ENCODE peak calls at places on chromosome 19, in ten cellular contexts. W is Peyer's patch, G is WTC11, T is hepatocyte, Z is left ventricle myocardium inferior, D is GM23338, V is lung, L is MM.1S, A is GM12865, K is nephron progenitor cell. H is an unnamed sample.

GRCh38 chr19:10655457-10656312 is 1.5 kb downstream of the ILF3 start:
- DNase-seq in Z (no peak), A (no peak), V (no peak), D (peak; percentile 40), T (peak; percentile 45), L (no peak), G (no peak), K (peak; percentile 25), W (no peak), H (no peak)

GRCh38 chr19:38079926-38080380 is 144.1 kb downstream of the DPF1 start:
- DNase-seq in D (peak; percentile 12), V (no peak), A (peak; percentile 85), L (peak; percentile 65), K (no peak), G (no peak), Z (no peak), W (no peak), T (no peak), H (no peak)

GRCh38 chr19:15417699-15418098 is 1.1 kb downstream of the AKAP8L start:
- DNase-seq in W (no peak), T (no peak), D (no peak), A (no peak), G (no peak), K (peak; percentile 41), L (no peak), V (no peak), Z (no peak), H (no peak)

GRCh38 chr19:40035996-40036395 is 20.0 kb downstream of the ZNF780B start:
- DNase-seq in W (no peak), A (no peak), V (no peak), T (no peak), K (no peak), G (no peak), Z (no peak), D (peak; percentile 4), L (no peak), H (no peak)

GRCh38 chr19:55678121-55678671 is 3.2 kb downstream of the EPN1 start:
- DNase-seq in K (no peak), Z (peak; percentile 45), W (peak; percentile 90), A (peak; percentile 97), T (no peak), V (no peak), G (no peak), L (peak; percentile 88), D (no peak), H (no peak)

GRCh38 chr19:8259142-8259921 is 48.8 kb downstream of the CD320 start:
- DNase-seq in A (no peak), K (no peak), T (no peak), D (no peak), W (no peak), V (no peak), G (no peak), Z (no peak), L (no peak), H (no peak)

GRCh38 chr19:1513492-1514294 is 874 bp upstream of the ADAMTSL5 start:
- DNase-seq in Z (peak; percentile 42), D (peak; percentile 63), V (peak; percentile 39), A (peak; percentile 63), G (peak; percentile 74), T (peak; percentile 83), L (peak; percentile 64), W (no peak), K (peak; percentile 35), H (peak; percentile 84)

GRCh38 chr19:33407716-33408115 is 34.2 kb downstream of the CEBPG start:
- DNase-seq in G (no peak), V (no peak), L (no peak), K (no peak), T (no peak), D (no peak), W (no peak), A (no peak), Z (peak; percentile 11), H (no peak)

GRCh38 chr19:52190679-52191293 is 934 bp downstream of the PPP2R1A start:
- DNase-seq in T (no peak), Z (no peak), V (peak; percentile 46), L (peak; percentile 11), W (no peak), A (peak; percentile 56), K (peak; percentile 25), D (peak; percentile 58), G (peak; percentile 38), H (no peak)

DNA sequence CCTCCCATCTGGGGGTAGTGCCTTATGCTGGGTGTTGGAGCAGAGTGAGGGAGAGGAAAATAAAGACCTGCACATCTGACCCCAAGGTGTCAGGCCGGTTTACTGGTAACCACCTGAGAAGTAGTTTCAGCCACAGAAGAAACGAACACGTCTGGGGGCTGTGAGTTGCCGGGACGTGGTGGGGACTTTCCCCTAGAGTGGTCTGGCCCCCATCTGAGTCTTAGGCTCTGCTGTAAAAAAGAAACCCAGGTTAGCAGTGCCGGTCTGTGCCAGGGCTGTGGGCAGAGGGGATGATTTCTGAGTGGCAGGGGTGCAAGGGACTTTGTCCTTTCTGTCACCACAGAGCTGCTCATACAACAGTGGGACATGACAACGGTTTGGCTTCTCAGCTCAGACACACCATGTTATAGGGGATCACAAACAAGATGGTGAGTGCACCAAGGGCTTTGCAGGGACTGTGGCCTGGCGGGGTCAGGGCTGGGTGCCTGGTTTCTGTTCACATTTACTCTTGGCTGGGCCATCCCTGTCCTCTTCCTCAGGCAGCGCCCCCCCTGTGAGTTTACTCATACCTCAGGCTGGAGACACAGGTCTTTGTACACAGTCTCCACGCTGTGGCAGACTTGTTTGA is 9.0 kb downstream of the GCDH start:
- DNase-seq in T (no peak), L (peak; percentile 96), V (no peak), D (no peak), W (no peak), K (no peak), Z (no peak), A (peak; percentile 87), G (no peak), H (no peak)
- TF ChIP-seq CTCF in T (no peak), L (peak; percentile 26), V (no peak), D (no peak), W (no peak), K (no peak), Z (no peak), A (no peak), G (no peak), H (no peak)

GRCh38 chr19:14383898-14384669 is 2.8 kb downstream of the ADGRE5 start:
- DNase-seq in W (peak; percentile 61), V (peak; percentile 60), G (no peak), A (peak; percentile 90), D (no peak), Z (no peak), L (no peak), K (no peak), T (no peak), H (no peak)

GRCh38 chr19:14385492-14385891 is 4.2 kb downstream of the ADGRE5 start:
- DNase-seq in K (no peak), L (no peak), D (no peak), T (no peak), W (no peak), A (peak; percentile 56), G (no peak), Z (no peak), V (no peak), H (no peak)

GRCh38 chr19:14383556-14383897 is 2.3 kb downstream of the ADGRE5 start:
- DNase-seq in L (no peak), A (no peak), T (no peak), V (no peak), Z (peak; percentile 65), D (no peak), W (no peak), G (no peak), K (no peak), H (no peak)

GRCh38 chr19:14378890-14379289 is 2.4 kb upstream of the ADGRE5 start:
- DNase-seq in W (no peak), D (no peak), G (no peak), A (no peak), L (no peak), V (no peak), T (no peak), Z (no peak), K (no peak), H (no peak)

GRCh38 chr19:14381689-14382474 is 638 bp downstream of the ADGRE5 start:
- DNase-seq in A (peak; percentile 85), W (peak; percentile 80), T (no peak), K (no peak), D (no peak), L (no peak), G (no peak), V (peak; percentile 65), Z (peak; percentile 37), H (no peak)
- TF ChIP-seq CTCF in A (peak; percentile 17), W (peak; percentile 18), T (no peak), K (no peak), D (no peak), L (no peak), G (no peak), V (no peak), Z (no peak), H (no peak)

DNA sequence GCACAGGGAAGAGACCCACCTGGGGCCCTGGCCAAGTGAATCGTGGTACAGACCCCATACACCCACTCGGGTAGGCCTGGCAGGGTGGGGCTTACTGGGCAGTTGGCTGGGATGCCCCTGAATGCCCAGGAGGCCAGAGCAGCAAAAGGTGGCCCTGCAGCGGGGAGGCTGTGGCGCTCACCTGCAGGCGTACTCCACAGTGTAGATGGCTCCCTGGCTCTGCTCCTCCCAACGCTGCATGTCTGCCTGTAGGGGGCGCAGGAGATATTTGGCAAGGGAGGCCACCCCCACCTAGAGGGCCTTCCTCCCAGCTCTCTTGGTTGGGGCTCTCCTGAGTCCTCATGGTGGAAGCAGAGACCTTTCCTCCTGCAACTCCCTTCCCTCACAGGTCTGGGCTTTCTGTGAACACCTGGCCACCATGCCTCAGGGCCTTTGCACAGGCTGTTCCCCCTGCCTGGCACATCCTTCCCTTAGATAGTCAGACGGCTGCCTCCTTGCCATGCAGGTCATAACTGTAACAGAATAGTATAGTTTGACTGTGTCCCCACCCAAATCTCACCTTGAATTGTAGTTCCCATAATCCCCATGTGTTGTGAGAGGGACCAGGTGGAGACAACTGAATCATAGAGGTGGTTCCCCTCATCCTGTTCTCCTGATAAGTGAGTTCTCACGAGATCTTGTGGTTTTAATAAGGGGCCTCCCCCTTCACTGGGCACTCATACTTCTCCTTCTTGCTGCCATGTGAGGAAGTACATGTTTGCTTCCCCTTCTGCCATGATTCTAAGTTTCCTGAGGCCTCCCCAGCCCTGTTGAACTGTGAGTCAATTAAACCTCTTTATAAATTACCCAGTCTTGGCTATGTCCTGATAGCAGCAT is 5.9 kb downstream of the BORCS8 start:
- DNase-seq in G (peak; percentile 89), K (peak; percentile 59), Z (no peak), V (peak; percentile 35), W (no peak), D (peak; percentile 97), A (peak; percentile 72), T (peak; percentile 59), L (peak; percentile 63), H (no peak)
- TF ChIP-seq CTCF in G (peak; percentile 93), K (peak; percentile 64), Z (peak; percentile 63), V (no peak), W (peak; percentile 63), D (peak; percentile 93), A (peak; percentile 67), T (peak; percentile 39), L (peak; percentile 84), H (peak; percentile 62)

DNA sequence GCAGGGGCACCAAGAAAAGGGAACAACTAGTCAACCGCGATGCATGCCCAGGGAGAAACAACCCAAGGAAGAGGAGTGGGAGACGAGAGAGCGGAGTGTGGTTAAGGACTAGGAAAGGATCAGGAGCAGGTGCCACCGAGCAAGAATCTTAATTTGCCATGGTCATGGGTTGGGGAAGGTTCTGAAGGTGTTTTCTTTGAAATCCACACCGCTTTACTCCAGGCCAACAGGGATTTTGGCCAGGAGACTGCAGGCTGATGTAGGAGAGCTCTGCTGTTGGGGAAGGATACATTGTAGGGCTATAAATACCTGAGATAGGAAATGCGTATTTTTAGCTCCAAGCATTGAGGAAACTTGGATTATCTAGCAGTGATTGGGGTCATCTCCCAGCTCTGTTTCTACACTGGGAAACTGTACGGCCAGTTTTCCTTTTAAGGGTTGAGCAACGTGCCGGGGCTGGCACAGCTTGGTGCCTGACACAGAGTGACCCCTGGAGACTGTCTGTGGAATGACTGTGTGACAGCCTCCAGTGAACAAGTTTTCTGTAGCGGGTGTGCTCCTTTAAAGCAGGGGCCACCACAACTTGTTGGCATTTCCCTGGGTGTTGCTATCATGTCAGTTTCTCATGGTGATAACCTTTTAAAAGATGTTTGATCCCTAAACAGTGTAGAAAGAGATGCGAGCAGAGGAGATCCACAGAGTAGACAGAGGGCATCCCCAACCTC is 34.2 kb downstream of the ZNF536 start:
- DNase-seq in T (peak; percentile 61), A (peak; percentile 24), K (peak; percentile 38), D (peak; percentile 56), L (no peak), Z (peak; percentile 28), W (no peak), G (peak; percentile 30), V (no peak), H (peak; percentile 53)
- TF ChIP-seq CTCF in T (peak; percentile 55), A (peak; percentile 38), K (peak; percentile 52), D (peak; percentile 41), L (peak; percentile 24), Z (peak; percentile 66), W (peak; percentile 17), G (no peak), V (no peak), H (no peak)

H was measured in osteocyte.